ENCODE peak calls at places on chromosomes 1 and 21, in eight cellular contexts. One of them, this sample, is unnamed.

GRCh38 chr21:44962481-44962966 is 22.7 kb downstream of the SLX9 start:
- DNase-seq in glutamatergic neuron: no peak
- DNase-seq in GM06990: no peak
- DNase-seq in A549: no peak
- DNase-seq in RWPE2: no peak
- DNase-seq in AG04450: peak
- DNase-seq in HFF-Myc: peak
- DNase-seq in lower leg skin: no peak
- DNase-seq in this sample: no peak

GRCh38 chr1:224800486-224801119 is 128.9 kb upstream of the DNAH14 start:
- DNase-seq in GM06990: no peak
- DNase-seq in RWPE2: no peak
- DNase-seq in glutamatergic neuron: peak
- DNase-seq in lower leg skin: no peak
- DNase-seq in AG04450: no peak
- DNase-seq in HFF-Myc: no peak
- DNase-seq in A549: no peak
- DNase-seq in this sample: no peak

GRCh38 chr21:36499578-36500471 is 19.9 kb upstream of the CLDN14 start:
- DNase-seq in GM06990: no peak
- DNase-seq in lower leg skin: peak
- DNase-seq in glutamatergic neuron: no peak
- DNase-seq in A549: no peak
- DNase-seq in RWPE2: peak
- DNase-seq in AG04450: no peak
- DNase-seq in HFF-Myc: no peak
- DNase-seq in this sample: no peak

GRCh38 chr1:109188200-109188599 is 25.5 kb upstream of the SARS1 start:
- DNase-seq in AG04450: no peak
- DNase-seq in A549: no peak
- DNase-seq in HFF-Myc: no peak
- DNase-seq in glutamatergic neuron: no peak
- DNase-seq in lower leg skin: no peak
- DNase-seq in RWPE2: no peak
- DNase-seq in GM06990: no peak
- DNase-seq in this sample: no peak

GRCh38 chr1:20160034-20160433 is 20.9 kb downstream of the PLA2G2F start:
- DNase-seq in lower leg skin: no peak
- DNase-seq in AG04450: no peak
- DNase-seq in A549: no peak
- DNase-seq in glutamatergic neuron: no peak
- DNase-seq in RWPE2: no peak
- DNase-seq in HFF-Myc: no peak
- DNase-seq in GM06990: no peak
- DNase-seq in this sample: no peak

GRCh38 chr1:113128116-113128515 is 55.1 kb downstream of the LRIG2 start:
- DNase-seq in AG04450: no peak
- DNase-seq in HFF-Myc: no peak
- DNase-seq in A549: no peak
- DNase-seq in GM06990: no peak
- DNase-seq in RWPE2: no peak
- DNase-seq in glutamatergic neuron: no peak
- DNase-seq in lower leg skin: no peak
- DNase-seq in this sample: no peak

GRCh38 chr1:227805606-227806197 is 9.8 kb upstream of the PRSS38 start:
- DNase-seq in AG04450: peak
- DNase-seq in lower leg skin: no peak
- DNase-seq in glutamatergic neuron: no peak
- DNase-seq in GM06990: no peak
- DNase-seq in A549: peak
- DNase-seq in HFF-Myc: peak
- DNase-seq in RWPE2: peak
- DNase-seq in this sample: no peak

GRCh38 chr1:28886731-28887417 is 27.5 kb upstream of the EPB41 start:
- DNase-seq in AG04450: peak
- DNase-seq in glutamatergic neuron: peak
- DNase-seq in lower leg skin: peak
- DNase-seq in GM06990: peak
- DNase-seq in A549: peak
- DNase-seq in HFF-Myc: no peak
- DNase-seq in RWPE2: peak
- DNase-seq in this sample: peak

GRCh38 chr1:86356247-86356646 is 39.9 kb downstream of the ODF2L start:
- DNase-seq in A549: peak
- DNase-seq in lower leg skin: no peak
- DNase-seq in RWPE2: no peak
- DNase-seq in AG04450: no peak
- DNase-seq in GM06990: no peak
- DNase-seq in glutamatergic neuron: no peak
- DNase-seq in HFF-Myc: peak
- DNase-seq in this sample: no peak

GRCh38 chr1:218339267-218339831 is 5.8 kb upstream of the TGFB2 start:
- DNase-seq in HFF-Myc: no peak
- DNase-seq in glutamatergic neuron: no peak
- DNase-seq in GM06990: no peak
- DNase-seq in RWPE2: no peak
- DNase-seq in AG04450: no peak
- DNase-seq in A549: peak
- DNase-seq in lower leg skin: no peak
- DNase-seq in this sample: no peak

GRCh38 chr1:240462766-240463410 is 149.1 kb downstream of the GREM2 start:
- DNase-seq in AG04450: no peak
- DNase-seq in GM06990: no peak
- DNase-seq in glutamatergic neuron: no peak
- DNase-seq in RWPE2: no peak
- DNase-seq in A549: no peak
- DNase-seq in HFF-Myc: no peak
- DNase-seq in lower leg skin: no peak
- DNase-seq in this sample: no peak

GRCh38 chr1:24236170-24237045 is 49.3 kb upstream of the IFNLR1 start:
- DNase-seq in AG04450: peak
- DNase-seq in glutamatergic neuron: no peak
- DNase-seq in A549: peak
- DNase-seq in RWPE2: peak
- DNase-seq in lower leg skin: no peak
- DNase-seq in GM06990: peak
- DNase-seq in HFF-Myc: no peak
- DNase-seq in this sample: no peak

GRCh38 chr1:53111073-53111556 is 31.3 kb downstream of the SLC1A7 start:
- DNase-seq in A549: peak
- DNase-seq in HFF-Myc: no peak
- DNase-seq in AG04450: no peak
- DNase-seq in lower leg skin: peak
- DNase-seq in RWPE2: no peak
- DNase-seq in GM06990: no peak
- DNase-seq in glutamatergic neuron: no peak
- DNase-seq in this sample: no peak

GRCh38 chr1:23639460-23639859 is 52.1 kb upstream of the RPL11 start:
- DNase-seq in HFF-Myc: no peak
- DNase-seq in glutamatergic neuron: no peak
- DNase-seq in A549: no peak
- DNase-seq in lower leg skin: no peak
- DNase-seq in GM06990: no peak
- DNase-seq in AG04450: no peak
- DNase-seq in RWPE2: no peak
- DNase-seq in this sample: no peak

GRCh38 chr1:226239421-226239820 is 16.0 kb downstream of the MIXL1 start:
- DNase-seq in AG04450: no peak
- DNase-seq in glutamatergic neuron: no peak
- DNase-seq in A549: no peak
- DNase-seq in RWPE2: no peak
- DNase-seq in lower leg skin: no peak
- DNase-seq in HFF-Myc: no peak
- DNase-seq in GM06990: no peak
- DNase-seq in this sample: no peak

GRCh38 chr1:153623091-153623490 is 4.2 kb downstream of the S100A13 start:
- DNase-seq in glutamatergic neuron: no peak
- DNase-seq in A549: no peak
- DNase-seq in lower leg skin: no peak
- DNase-seq in GM06990: no peak
- DNase-seq in AG04450: no peak
- DNase-seq in RWPE2: no peak
- DNase-seq in HFF-Myc: no peak
- DNase-seq in this sample: no peak

GRCh38 chr1:115874929-115875328 is 34.0 kb upstream of the NHLH2 start:
- DNase-seq in AG04450: no peak
- DNase-seq in A549: no peak
- DNase-seq in glutamatergic neuron: no peak
- DNase-seq in lower leg skin: no peak
- DNase-seq in HFF-Myc: peak
- DNase-seq in GM06990: no peak
- DNase-seq in RWPE2: no peak
- DNase-seq in this sample: no peak

GRCh38 chr1:205852969-205853368 is 3.0 kb upstream of the PM20D1 start:
- DNase-seq in glutamatergic neuron: no peak
- DNase-seq in HFF-Myc: no peak
- DNase-seq in GM06990: no peak
- DNase-seq in A549: no peak
- DNase-seq in RWPE2: no peak
- DNase-seq in AG04450: no peak
- DNase-seq in lower leg skin: no peak
- DNase-seq in this sample: no peak

GRCh38 chr1:230107941-230108340 is 40.9 kb downstream of the GALNT2 start:
- DNase-seq in RWPE2: no peak
- DNase-seq in AG04450: no peak
- DNase-seq in A549: no peak
- DNase-seq in HFF-Myc: no peak
- DNase-seq in GM06990: no peak
- DNase-seq in glutamatergic neuron: no peak
- DNase-seq in lower leg skin: no peak
- DNase-seq in this sample: no peak
- TF ChIP-seq CTCF in RWPE2: no peak
- TF ChIP-seq CTCF in AG04450: no peak
- TF ChIP-seq CTCF in A549: no peak
- TF ChIP-seq CTCF in HFF-Myc: no peak
- TF ChIP-seq CTCF in GM06990: no peak
- TF ChIP-seq CTCF in glutamatergic neuron: no peak
- TF ChIP-seq CTCF in lower leg skin: no peak
- TF ChIP-seq CTCF in this sample: no peak

DNA sequence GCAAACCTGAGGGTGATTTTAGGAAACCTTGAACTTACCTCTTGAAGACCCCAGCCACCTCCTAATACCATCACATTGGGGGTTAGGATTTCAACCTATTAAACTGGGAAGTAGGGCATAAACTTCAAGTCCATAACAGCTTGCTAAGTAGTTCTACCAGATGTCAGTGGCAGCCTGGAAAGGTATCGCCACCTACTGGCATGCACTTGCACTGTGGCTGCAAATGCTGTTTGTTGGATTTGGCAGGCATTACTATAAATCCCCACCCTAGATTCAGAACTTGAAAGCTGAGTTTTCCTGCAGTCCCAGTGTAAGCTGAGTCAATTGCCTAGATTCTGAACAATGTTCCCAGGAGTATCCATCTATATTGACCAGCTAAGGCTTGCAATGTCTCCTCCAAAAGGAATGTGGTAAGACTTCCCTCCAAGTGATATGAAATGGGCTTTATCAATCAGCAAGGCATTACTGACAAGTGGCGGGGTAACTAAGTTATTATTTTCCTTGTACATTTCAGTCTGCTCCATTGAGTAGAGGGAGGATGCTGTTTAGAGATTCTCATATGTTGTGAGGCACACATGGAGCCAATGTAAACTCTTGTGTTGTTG is 474.5 kb downstream of the PTPRC start:
- DNase-seq in glutamatergic neuron: peak
- DNase-seq in GM06990: peak
- DNase-seq in AG04450: no peak
- DNase-seq in lower leg skin: no peak
- DNase-seq in HFF-Myc: peak
- DNase-seq in A549: peak
- DNase-seq in RWPE2: no peak
- DNase-seq in this sample: peak
- TF ChIP-seq CTCF in glutamatergic neuron: peak
- TF ChIP-seq CTCF in GM06990: peak
- TF ChIP-seq CTCF in AG04450: peak
- TF ChIP-seq CTCF in lower leg skin: no peak
- TF ChIP-seq CTCF in HFF-Myc: peak
- TF ChIP-seq CTCF in A549: peak
- TF ChIP-seq CTCF in RWPE2: peak
- TF ChIP-seq CTCF in this sample: peak

GRCh38 chr1:51310871-51311613 is 19.3 kb downstream of the TTC39A start:
- DNase-seq in HFF-Myc: no peak
- DNase-seq in GM06990: no peak
- DNase-seq in A549: no peak
- DNase-seq in RWPE2: no peak
- DNase-seq in lower leg skin: no peak
- DNase-seq in AG04450: no peak
- DNase-seq in glutamatergic neuron: no peak
- DNase-seq in this sample: no peak

GRCh38 chr1:51306950-51307349 is 23.4 kb downstream of the TTC39A start:
- DNase-seq in HFF-Myc: no peak
- DNase-seq in glutamatergic neuron: no peak
- DNase-seq in AG04450: no peak
- DNase-seq in lower leg skin: no peak
- DNase-seq in A549: no peak
- DNase-seq in GM06990: no peak
- DNase-seq in RWPE2: no peak
- DNase-seq in this sample: no peak

GRCh38 chr1:51311826-51312225 is 18.5 kb downstream of the TTC39A start:
- DNase-seq in GM06990: no peak
- DNase-seq in glutamatergic neuron: no peak
- DNase-seq in AG04450: no peak
- DNase-seq in A549: no peak
- DNase-seq in HFF-Myc: no peak
- DNase-seq in RWPE2: no peak
- DNase-seq in lower leg skin: no peak
- DNase-seq in this sample: no peak

GRCh38 chr1:51308636-51309035 is 21.7 kb downstream of the TTC39A start:
- DNase-seq in lower leg skin: no peak
- DNase-seq in GM06990: no peak
- DNase-seq in AG04450: no peak
- DNase-seq in HFF-Myc: no peak
- DNase-seq in glutamatergic neuron: no peak
- DNase-seq in RWPE2: no peak
- DNase-seq in A549: no peak
- DNase-seq in this sample: no peak

DNA sequence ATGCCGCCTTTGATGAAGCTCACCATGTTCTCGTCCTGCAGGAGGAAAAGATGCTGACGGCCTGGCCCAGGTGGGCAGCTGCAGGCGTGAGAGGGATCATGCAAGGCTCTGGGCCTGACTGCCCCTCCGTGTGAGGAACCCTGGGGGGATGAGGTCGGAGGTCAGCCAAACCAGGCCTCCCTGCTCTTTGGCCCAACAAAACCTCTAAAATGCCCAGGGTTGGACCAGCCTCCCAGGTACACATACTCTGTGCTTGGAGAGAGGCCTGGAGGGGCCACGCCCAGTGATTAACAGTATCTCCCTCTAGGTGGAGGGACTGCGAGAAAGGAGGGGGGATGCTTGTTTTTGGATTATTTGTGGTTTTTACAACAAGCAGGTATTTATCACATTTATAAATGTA is 21.1 kb downstream of the TTC39A start:
- DNase-seq in GM06990: no peak
- DNase-seq in lower leg skin: no peak
- DNase-seq in A549: no peak
- DNase-seq in RWPE2: no peak
- DNase-seq in glutamatergic neuron: no peak
- DNase-seq in HFF-Myc: no peak
- DNase-seq in AG04450: no peak
- DNase-seq in this sample: no peak
- TF ChIP-seq CTCF in GM06990: no peak
- TF ChIP-seq CTCF in lower leg skin: no peak
- TF ChIP-seq CTCF in A549: no peak
- TF ChIP-seq CTCF in RWPE2: no peak
- TF ChIP-seq CTCF in glutamatergic neuron: no peak
- TF ChIP-seq CTCF in HFF-Myc: no peak
- TF ChIP-seq CTCF in AG04450: no peak
- TF ChIP-seq CTCF in this sample: no peak

GRCh38 chr21:33510826-33511225 is 19.3 kb upstream of the DNAJC28 start:
- DNase-seq in glutamatergic neuron: no peak
- DNase-seq in lower leg skin: no peak
- DNase-seq in A549: no peak
- DNase-seq in AG04450: no peak
- DNase-seq in HFF-Myc: no peak
- DNase-seq in GM06990: no peak
- DNase-seq in RWPE2: no peak
- DNase-seq in this sample: no peak
- TF ChIP-seq CTCF in glutamatergic neuron: no peak
- TF ChIP-seq CTCF in lower leg skin: no peak
- TF ChIP-seq CTCF in A549: no peak
- TF ChIP-seq CTCF in AG04450: no peak
- TF ChIP-seq CTCF in HFF-Myc: no peak
- TF ChIP-seq CTCF in GM06990: no peak
- TF ChIP-seq CTCF in RWPE2: no peak
- TF ChIP-seq CTCF in this sample: no peak